ENCODE peak calls at places on chromosomes 3 and 15, in seven cellular contexts. X is HepG2, A is GM12892, J is K562, V is GM12878, O is SK-N-SH, K is H1. D is an unnamed sample.

GRCh38 chr3:35624698-35625097 is 14.6 kb upstream of the ARPP21 start:
- DNase-seq in A (no peak), J (no peak), O (no peak), V (no peak), X (no peak), K (no peak), D (no peak)

GRCh38 chr15:62378772-62379171 is 213.7 kb upstream of the C2CD4B start:
- DNase-seq in A (no peak), J (no peak), V (no peak), K (no peak), O (no peak), X (no peak), D (no peak)

GRCh38 chr3:113117511-113118302 is 93.7 kb upstream of the BOC start:
- DNase-seq in A (no peak), X (no peak), O (no peak), V (no peak), J (no peak), K (no peak), D (no peak)

GRCh38 chr15:87537295-87537694 is 719.2 kb downstream of the NTRK3 start:
- DNase-seq in V (no peak), O (no peak), K (no peak), A (no peak), X (no peak), J (no peak), D (no peak)

GRCh38 chr15:66948294-66948693 is 117.1 kb upstream of the SMAD3 start:
- DNase-seq in V (no peak), A (no peak), X (no peak), K (no peak), O (no peak), J (no peak), D (no peak)

GRCh38 chr3:45488581-45488980 is 100.2 kb downstream of the LARS2 start:
- DNase-seq in V (no peak), K (no peak), A (no peak), X (no peak), O (no peak), J (no peak), D (no peak)

GRCh38 chr3:126025116-126025729 is 56.2 kb downstream of the ROPN1B start:
- DNase-seq in X (no peak), O (no peak), A (no peak), J (no peak), K (no peak), V (no peak), D (no peak)

GRCh38 chr15:65558336-65558735 is 28.1 kb downstream of the HACD3 start:
- DNase-seq in K (no peak), A (no peak), V (no peak), J (no peak), X (no peak), O (no peak), D (no peak)

GRCh38 chr3:17707813-17708543 is 34.5 kb downstream of the TBC1D5 start:
- DNase-seq in K (no peak), J (no peak), O (no peak), A (no peak), X (no peak), V (no peak), D (no peak)

GRCh38 chr3:158160958-158161357 is 51.1 kb downstream of the RSRC1 start:
- DNase-seq in A (no peak), K (no peak), J (no peak), O (no peak), V (no peak), X (no peak), D (no peak)

GRCh38 chr3:141401584-141402475 is 33.5 kb downstream of the ZBTB38 start:
- DNase-seq in V (no peak), K (no peak), J (no peak), O (peak; percentile 90), A (peak; percentile 36), X (no peak), D (peak; percentile 61)

GRCh38 chr3:123586131-123586530 is 1.3 kb upstream of the HACD2 start:
- DNase-seq in O (peak; percentile 42), V (no peak), X (peak; percentile 72), J (peak; percentile 9), A (no peak), K (peak; percentile 38), D (no peak)

GRCh38 chr15:55907797-55908196 is 85.6 kb downstream of the NEDD4 start:
- DNase-seq in X (no peak), J (no peak), A (no peak), O (peak; percentile 3), K (no peak), V (no peak), D (no peak)

GRCh38 chr3:96192951-96193350 is 621.4 kb upstream of the EPHA6 start:
- DNase-seq in J (no peak), X (peak; percentile 8), V (no peak), A (no peak), K (no peak), O (no peak), D (no peak)

GRCh38 chr3:54853573-54854404 is 74.1 kb downstream of the LRTM1 start:
- DNase-seq in A (peak; percentile 54), X (peak; percentile 18), J (peak; percentile 71), K (peak; percentile 36), O (peak; percentile 86), V (no peak), D (peak; percentile 66)

GRCh38 chr3:194773216-194773615 is 87.5 kb downstream of the FAM43A start:
- DNase-seq in K (no peak), J (no peak), A (no peak), X (no peak), O (no peak), V (no peak), D (no peak)

GRCh38 chr3:134904333-134904771 is 109.3 kb downstream of the EPHB1 start:
- DNase-seq in V (peak; percentile 97), X (no peak), O (no peak), A (peak; percentile 43), J (no peak), K (no peak), D (peak; percentile 62)

GRCh38 chr3:4633078-4634004 is 140.2 kb downstream of the ITPR1 start:
- DNase-seq in X (peak; percentile 52), K (no peak), A (peak; percentile 27), O (peak; percentile 66), J (peak; percentile 38), V (peak; percentile 30), D (peak; percentile 39)

GRCh38 chr3:115239717-115240116 is 92.6 kb upstream of the ZBTB20 start:
- DNase-seq in J (peak; percentile 31), O (peak; percentile 54), X (peak; percentile 9), V (no peak), K (no peak), A (no peak), D (no peak)

GRCh38 chr3:85567074-85567676 is 608.4 kb downstream of the CADM2 start:
- DNase-seq in O (peak; percentile 24), J (peak; percentile 41), V (no peak), X (peak; percentile 38), A (no peak), K (no peak), D (no peak)

DNA sequence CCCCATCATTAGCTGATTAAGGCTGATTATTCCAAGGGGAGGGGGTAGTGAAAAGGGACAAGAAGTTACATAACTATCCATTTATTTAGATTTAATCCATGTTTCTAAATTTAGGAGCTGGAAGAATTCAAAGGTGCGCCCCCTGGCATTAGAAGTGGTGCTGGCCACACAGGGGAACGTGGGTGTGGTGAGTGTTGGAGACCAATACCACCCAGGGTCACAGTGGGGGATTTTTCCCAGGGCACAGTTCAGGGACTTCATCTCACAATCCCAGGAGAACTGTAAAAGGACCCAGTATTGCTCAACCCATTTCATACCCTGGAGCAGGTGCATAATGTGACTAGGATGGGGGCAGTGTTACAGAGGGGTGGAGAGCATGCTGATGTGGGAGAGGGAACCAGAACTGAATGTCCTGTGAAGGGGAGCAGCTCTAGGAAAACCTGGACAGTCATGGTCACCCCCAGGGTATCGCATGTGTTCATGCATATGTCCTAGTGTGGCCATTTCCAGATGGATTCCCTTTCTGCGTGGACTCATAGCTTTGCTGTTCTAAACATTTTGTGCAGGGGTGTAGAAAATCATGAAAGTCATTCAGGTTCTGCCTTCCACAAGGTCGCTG is 110.3 kb downstream of the LSM3 start:
- DNase-seq in A (no peak), X (no peak), V (no peak), J (no peak), K (no peak), O (no peak), D (no peak)
- TF ChIP-seq TAF1 in A (no peak), X (no peak), V (no peak), J (no peak), K (no peak), O (no peak), D (no peak)

GRCh38 chr3:137669519-137670060 is 94.5 kb upstream of the SOX14 start:
- DNase-seq in X (peak; percentile 58), J (no peak), K (no peak), A (no peak), V (no peak), O (no peak), D (no peak)
- TF ChIP-seq TAF1 in X (no peak), J (no peak), K (no peak), A (no peak), V (no peak), O (no peak), D (no peak)

GRCh38 chr3:171806200-171807128 is 3.8 kb downstream of the PLD1 start:
- DNase-seq in V (no peak), K (no peak), A (no peak), J (peak; percentile 48), O (no peak), X (peak; percentile 95), D (no peak)
- TF ChIP-seq TAF1 in V (no peak), K (no peak), A (no peak), J (no peak), O (no peak), X (peak; percentile 19), D (no peak)

GRCh38 chr15:69794643-69795461 is 302.9 kb downstream of the TLE3 start:
- DNase-seq in V (no peak), O (no peak), K (no peak), J (no peak), X (no peak), A (no peak), D (no peak)
- TF ChIP-seq TAF1 in V (no peak), O (no peak), K (no peak), J (no peak), X (no peak), A (no peak), D (no peak)

DNA sequence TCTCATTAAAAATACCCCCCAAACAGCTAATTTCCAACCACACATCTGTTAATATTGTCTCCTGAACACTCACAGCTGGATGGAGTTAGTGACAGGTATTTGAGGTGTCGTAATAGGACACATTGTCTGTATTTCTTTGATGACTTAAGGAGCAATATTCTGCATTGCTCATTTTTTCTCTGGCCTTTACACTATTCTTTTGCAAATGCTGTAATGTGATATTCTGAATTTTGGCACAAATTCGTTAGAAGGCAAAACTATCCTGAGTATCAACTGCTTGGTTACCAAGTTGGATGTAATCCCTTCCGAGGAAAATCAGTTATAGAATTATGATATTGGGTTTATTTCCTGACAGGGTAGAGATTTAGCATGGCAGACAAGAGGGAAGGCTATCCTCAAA is 1030.2 kb downstream of the MCTP2 start:
- DNase-seq in A (no peak), O (no peak), J (no peak), V (no peak), X (no peak), K (no peak), D (no peak)
- TF ChIP-seq TAF1 in A (no peak), O (no peak), J (no peak), V (no peak), X (no peak), K (no peak), D (no peak)

DNA sequence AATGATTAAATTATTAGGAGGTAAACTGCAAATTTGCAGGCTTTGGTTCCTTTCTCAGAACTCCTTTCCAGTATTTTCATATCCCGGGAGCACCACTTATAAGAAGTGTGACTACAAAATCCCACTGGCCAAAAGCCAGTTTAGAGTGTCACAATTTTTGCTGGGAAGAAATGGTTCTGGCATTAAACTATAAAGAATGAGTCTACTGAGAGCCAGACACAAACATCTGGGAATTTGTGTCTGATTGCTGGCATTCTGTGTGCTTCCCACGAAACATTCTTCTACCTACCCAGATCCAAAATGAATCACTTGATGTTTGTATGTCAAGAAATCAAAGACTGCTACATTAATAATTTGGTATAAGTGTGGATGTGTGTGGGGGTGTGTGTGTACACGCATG is 82.8 kb downstream of the DUT start:
- DNase-seq in O (no peak), K (no peak), A (no peak), V (no peak), J (no peak), X (no peak), D (no peak)
- TF ChIP-seq TAF1 in O (no peak), K (no peak), A (no peak), V (no peak), J (no peak), X (no peak), D (no peak)

D was measured in GM12891.